ENCODE peak calls at places on chromosomes 2 and 18, in five cellular contexts. V is left lung, F is hepatocyte, Z is fibroblast of lung, Q is endodermal cell. O is an unnamed sample.

GRCh38 chr2:72138011-72138881 is 9.4 kb downstream of the CYP26B1 start:
- DNase-seq in V (peak; percentile 30), F (no peak), Z (no peak), Q (peak; percentile 47), O (no peak)

GRCh38 chr18:67199993-67200617 is 316.4 kb downstream of the DSEL start:
- DNase-seq in V (no peak), F (peak; percentile 57), Z (peak; percentile 78), Q (no peak), O (no peak)

GRCh38 chr2:175853110-175853509 is 149.0 kb downstream of the LNPK start:
- DNase-seq in V (no peak), F (no peak), Z (no peak), Q (no peak), O (no peak)

GRCh38 chr18:55048892-55049291 is 89.6 kb upstream of the CCDC68 start:
- DNase-seq in V (no peak), F (no peak), Z (peak; percentile 68), Q (no peak), O (no peak)

GRCh38 chr18:46536215-46536874 is 120.7 kb downstream of the LOXHD1 start:
- DNase-seq in V (no peak), F (no peak), Z (no peak), Q (peak; percentile 70), O (no peak)

GRCh38 chr2:241323777-241324176 is 8.1 kb downstream of the SEPTIN2 start:
- DNase-seq in V (no peak), F (no peak), Z (no peak), Q (no peak), O (no peak)

GRCh38 chr2:102271844-102272243 is 39.5 kb upstream of the IL1RL1 start:
- DNase-seq in V (no peak), F (no peak), Z (no peak), Q (no peak), O (no peak)

GRCh38 chr2:241035142-241035817 is 36.9 kb downstream of the SNED1 start:
- DNase-seq in V (no peak), F (no peak), Z (no peak), Q (peak; percentile 77), O (no peak)

GRCh38 chr2:71668326-71669057 is 215.1 kb downstream of the DYSF start:
- DNase-seq in V (no peak), F (no peak), Z (no peak), Q (peak; percentile 45), O (no peak)

GRCh38 chr2:181058378-181059269 is 78.2 kb downstream of the UBE2E3 start:
- DNase-seq in V (no peak), F (peak; percentile 35), Z (peak; percentile 56), Q (peak; percentile 65), O (no peak)

GRCh38 chr18:79426376-79427300 is 30.9 kb downstream of the NFATC1 start:
- DNase-seq in V (no peak), F (no peak), Z (no peak), Q (no peak), O (no peak)

GRCh38 chr2:141878016-141878415 is 252.8 kb downstream of the LRP1B start:
- DNase-seq in V (no peak), F (no peak), Z (peak; percentile 4), Q (no peak), O (no peak)

GRCh38 chr18:22172594-22173049 is 3.2 kb downstream of the GATA6 start:
- DNase-seq in V (peak; percentile 47), F (no peak), Z (peak; percentile 26), Q (peak; percentile 59), O (no peak)

GRCh38 chr2:97765933-97766332 is 52.6 kb downstream of the ZAP70 start:
- DNase-seq in V (no peak), F (no peak), Z (no peak), Q (peak; percentile 22), O (no peak)

GRCh38 chr18:69874058-69874457 is 73.6 kb downstream of the CD226 start:
- DNase-seq in V (no peak), F (no peak), Z (peak; percentile 50), Q (no peak), O (no peak)

GRCh38 chr2:127342101-127342500 is 45.7 kb downstream of the MAP3K2 start:
- DNase-seq in V (no peak), F (no peak), Z (no peak), Q (no peak), O (no peak)

GRCh38 chr2:161238559-161239415 is 69.4 kb upstream of the PSMD14 start:
- DNase-seq in V (peak; percentile 68), F (peak; percentile 69), Z (peak; percentile 39), Q (peak; percentile 94), O (no peak)

GRCh38 chr2:172513935-172514586 is 41.8 kb upstream of the PDK1 start:
- DNase-seq in V (peak; percentile 36), F (no peak), Z (no peak), Q (no peak), O (no peak)

GRCh38 chr2:76640905-76641304 is 881.3 kb downstream of the LRRTM4 start:
- DNase-seq in V (no peak), F (no peak), Z (no peak), Q (no peak), O (no peak)

GRCh38 chr2:69099541-69099940 is 86.6 kb downstream of the ANTXR1 start:
- DNase-seq in V (no peak), F (no peak), Z (no peak), Q (no peak), O (no peak)

GRCh38 chr2:10839813-10840212 is 27.2 kb upstream of the PDIA6 start:
- DNase-seq in V (no peak), F (peak; percentile 52), Z (peak; percentile 36), Q (peak; percentile 87), O (no peak)

GRCh38 chr2:41764919-41765318 is 282.9 kb upstream of the PKDCC start:
- DNase-seq in V (no peak), F (no peak), Z (no peak), Q (no peak), O (no peak)

GRCh38 chr2:133489641-133490411 is 78.4 kb downstream of the NCKAP5 start:
- DNase-seq in V (no peak), F (no peak), Z (peak; percentile 47), Q (no peak), O (no peak)

GRCh38 chr18:56168049-56168781 is 470.2 kb downstream of the TXNL1 start:
- DNase-seq in V (no peak), F (peak; percentile 58), Z (peak; percentile 77), Q (peak; percentile 67), O (no peak)

GRCh38 chr2:62624855-62625254 is 80.7 kb upstream of the EHBP1 start:
- DNase-seq in V (no peak), F (no peak), Z (no peak), Q (no peak), O (no peak)

GRCh38 chr2:143856973-143857372 is 662.9 kb downstream of the ZEB2 start:
- DNase-seq in V (no peak), F (no peak), Z (no peak), Q (no peak), O (no peak)

GRCh38 chr18:78538669-78539440 is 440.8 kb upstream of the SALL3 start:
- DNase-seq in V (no peak), F (no peak), Z (no peak), Q (peak; percentile 28), O (no peak)

GRCh38 chr2:182866461-182867369 is at the start of gene FRZB:
- DNase-seq in V (peak; percentile 53), F (peak; percentile 77), Z (peak; percentile 76), Q (peak; percentile 88), O (no peak)

GRCh38 chr18:24795129-24795528 is 334.7 kb downstream of the HRH4 start:
- DNase-seq in V (no peak), F (no peak), Z (no peak), Q (no peak), O (no peak)

GRCh38 chr2:233080836-233081229 is 20.7 kb downstream of the INPP5D start:
- DNase-seq in V (no peak), F (no peak), Z (no peak), Q (no peak), O (no peak)
- TF ChIP-seq CTCF in V (no peak), F (no peak), Z (no peak), Q (no peak), O (no peak)

GRCh38 chr2:120914839-120915521 is 179.3 kb downstream of the GLI2 start:
- DNase-seq in V (peak; percentile 76), F (no peak), Z (peak; percentile 95), Q (peak; percentile 59), O (no peak)
- H3K4me3 ChIP-seq in V (no peak overlapping the region), F (no peak overlapping the region), Z (no peak overlapping the region), Q (no peak overlapping the region), O (no peak overlapping the region)

DNA sequence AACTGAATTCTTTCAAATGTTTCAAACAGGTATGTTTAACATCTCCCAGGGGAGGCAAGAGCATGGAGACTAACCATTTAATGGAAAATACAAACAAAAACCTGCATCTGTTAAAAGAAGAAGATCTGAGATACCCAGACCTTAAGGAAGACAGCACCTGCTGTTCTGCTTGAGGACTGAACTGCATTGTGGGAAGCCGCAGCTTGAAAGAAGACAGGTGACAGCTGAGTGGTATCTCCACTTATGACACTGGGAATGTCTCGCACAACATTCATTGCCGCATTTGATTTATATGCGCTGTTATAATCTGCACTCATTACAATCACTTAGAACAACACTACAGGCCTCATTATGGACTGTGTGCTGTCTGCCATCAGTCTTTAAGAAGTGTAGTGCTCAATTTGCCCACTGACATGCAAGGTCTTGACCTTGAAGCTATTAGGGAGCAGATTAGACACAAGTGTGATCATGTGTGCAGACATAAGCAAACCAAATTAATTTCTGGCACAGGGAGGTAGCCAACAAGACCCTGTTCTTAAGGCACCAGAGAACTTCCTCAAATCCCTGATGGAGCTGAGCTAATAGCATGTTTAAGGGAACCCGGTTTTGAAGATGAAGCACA is 147.0 kb downstream of the SATB2 start:
- DNase-seq in V (no peak), F (no peak), Z (no peak), Q (no peak), O (no peak)
- H3K4me1 ChIP-seq in V (no peaks in the 10 kb centered on the region), F (no peaks in the 10 kb centered on the region), Z (no peaks in the 10 kb centered on the region), Q (no peaks in the 10 kb centered on the region), O (no peaks in the 10 kb centered on the region)

GRCh38 chr2:219279916-219280516 is 850 bp downstream of the DNAJB2 start:
- DNase-seq in V (no peak), F (no peak), Z (no peak), Q (peak; percentile 87), O (no peak)

GRCh38 chr2:219278655-219279150 is 463 bp upstream of the DNAJB2 start:
- DNase-seq in V (no peak), F (no peak), Z (no peak), Q (no peak), O (no peak)

GRCh38 chr2:219280682-219281081 is 1.5 kb downstream of the DNAJB2 start:
- DNase-seq in V (no peak), F (no peak), Z (no peak), Q (no peak), O (no peak)

GRCh38 chr2:219277703-219278654 is 1.2 kb upstream of the DNAJB2 start:
- DNase-seq in V (peak; percentile 85), F (peak; percentile 90), Z (peak; percentile 76), Q (peak; percentile 98), O (no peak)

DNA sequence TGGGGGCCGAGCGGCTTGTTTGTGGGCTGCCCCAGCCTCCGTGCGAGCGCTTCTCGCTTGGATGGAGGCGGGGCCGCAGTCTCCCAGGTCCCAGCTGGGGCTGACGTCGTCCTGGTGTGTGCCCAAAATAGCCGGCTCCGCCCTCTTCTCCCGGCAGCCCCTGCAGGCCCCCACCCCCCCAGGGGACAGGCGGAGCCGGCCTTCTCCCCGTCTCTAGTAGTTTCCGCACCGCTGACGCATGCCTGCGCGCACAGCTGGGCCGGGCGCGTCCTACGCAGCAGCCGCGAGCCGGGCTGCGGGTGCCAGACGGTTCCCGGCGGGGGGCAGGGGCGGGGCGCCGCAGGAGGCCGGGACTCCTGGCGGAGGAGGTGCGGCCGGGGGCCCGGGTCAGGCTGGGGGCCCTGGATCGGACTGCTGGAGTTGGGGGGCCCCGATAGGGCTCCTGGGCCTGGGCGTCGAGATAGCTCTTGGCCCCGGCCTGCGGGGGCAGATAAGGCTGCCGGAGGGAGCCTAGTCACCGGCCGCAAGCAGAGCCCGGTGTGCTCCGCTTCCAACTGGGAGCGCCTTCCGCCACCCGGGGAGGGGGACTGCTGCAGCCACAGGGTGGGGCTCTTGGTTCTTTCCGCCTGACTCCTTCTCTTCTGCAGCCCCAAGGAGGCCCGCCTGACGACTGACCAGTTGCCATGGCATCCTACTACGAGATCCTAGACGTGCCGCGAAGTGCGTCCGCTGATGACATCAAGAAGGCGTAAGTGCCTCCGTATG is at the start of gene DNAJB2:
- DNase-seq in V (peak; percentile 99), F (peak; percentile 99), Z (peak; percentile 99), Q (peak; percentile 99), O (peak; percentile 94)
- TF ChIP-seq CTCF in V (peak; percentile 11), F (no peak), Z (no peak), Q (peak; percentile 16), O (no peak)

O was measured in esophagus squamous epithelium.